ENCODE peak calls at places on chromosomes 4 and X, in four cellular contexts. J is amniotic stem cell; F is NCI-H2029; U is activated CD4-positive, alpha-beta T cell treated with anti-CD3 and anti-CD28 coated beads, Interleukin-2, amount 10 ng/mL, durations not matched to agents 7 days and 5 days. A is an unnamed sample.

GRCh38 chr4:151266542-151266941 is 10.4 kb upstream of the PRSS48 start:
- DNase-seq in J (no peak), F (no peak), U (no peak), A (no peak)

GRCh38 chr4:159003420-159004253 is 99.2 kb upstream of the RAPGEF2 start:
- DNase-seq in J (no peak), F (peak), U (no peak), A (peak)

GRCh38 chr4:98653890-98654867 is 4.2 kb downstream of the TSPAN5 start:
- DNase-seq in J (peak), F (no peak), U (no peak), A (no peak)

GRCh38 chr4:144648042-144648441 is 2.1 kb downstream of the HHIP start:
- DNase-seq in J (no peak), F (no peak), U (no peak), A (no peak)

GRCh38 chr4:23888421-23889319 is 1.2 kb downstream of the PPARGC1A start:
- DNase-seq in J (no peak), F (no peak), U (no peak), A (no peak)

GRCh38 chr4:70902577-70903281 is 560 bp downstream of the MOB1B start:
- DNase-seq in J (no peak), F (no peak), U (peak), A (no peak)

GRCh38 chrX:123797543-123798447 is 62.1 kb upstream of the XIAP start:
- DNase-seq in J (no peak), F (no peak), U (no peak), A (no peak)

GRCh38 chr4:123744664-123745290 is 348.2 kb downstream of the SPRY1 start:
- DNase-seq in J (no peak), F (no peak), U (no peak), A (no peak)

GRCh38 chrX:17944833-17945497 is 83.9 kb upstream of the RAI2 start:
- DNase-seq in J (no peak), F (no peak), U (peak), A (no peak)

GRCh38 chrX:82384401-82384800 is 1123.7 kb upstream of the POU3F4 start:
- DNase-seq in J (no peak), F (no peak), U (no peak), A (no peak)

GRCh38 chr4:111689731-111690130 is 455.5 kb upstream of the FAM241A start:
- DNase-seq in J (no peak), F (no peak), U (no peak), A (no peak)

GRCh38 chr4:139641218-139641617 is 24.4 kb upstream of the MGST2 start:
- DNase-seq in J (no peak), F (no peak), U (no peak), A (no peak)

GRCh38 chr4:176566769-176567168 is 226.0 kb downstream of the VEGFC start:
- DNase-seq in J (no peak), F (no peak), U (no peak), A (no peak)

GRCh38 chr4:25484243-25484721 is 107.2 kb downstream of the ANAPC4 start:
- DNase-seq in J (no peak), F (no peak), U (no peak), A (peak)

GRCh38 chr4:84578540-84579409 is 4.2 kb upstream of the CDS1 start:
- DNase-seq in J (peak), F (peak), U (no peak), A (peak)

GRCh38 chr4:21765810-21766407 is 182.7 kb downstream of the KCNIP4 start:
- DNase-seq in J (no peak), F (no peak), U (peak), A (no peak)

GRCh38 chr4:27081675-27082579 is 221.3 kb downstream of the STIM2 start:
- DNase-seq in J (no peak), F (no peak), U (no peak), A (no peak)

GRCh38 chrX:25872786-25873185 is 265.4 kb upstream of the MAGEB18 start:
- DNase-seq in J (no peak), F (no peak), U (no peak), A (no peak)

GRCh38 chrX:54415534-54416350 is 24.5 kb upstream of the TSR2 start:
- DNase-seq in J (no peak), F (no peak), U (peak), A (no peak)

GRCh38 chr4:84967292-84967651 is 782 bp upstream of the WDFY3 start:
- DNase-seq in J (no peak), F (no peak), U (no peak), A (no peak)

GRCh38 chrX:40090961-40091360 is 6.8 kb downstream of the BCOR start:
- DNase-seq in J (no peak), F (no peak), U (no peak), A (no peak)

GRCh38 chr4:52833941-52834525 is 28.1 kb upstream of the RASL11B start:
- DNase-seq in J (no peak), F (no peak), U (no peak), A (no peak)

GRCh38 chr4:152162331-152162697 is 373.6 kb downstream of the FBXW7 start:
- DNase-seq in J (no peak), F (no peak), U (no peak), A (no peak)

A was measured in DMS153.